ENCODE peak calls at places on chromosomes 13 and 19, in six cellular contexts. A, T, N, W, R and Q are unnamed samples.

GRCh38 chr19:31270897-31271568 is 78.2 kb downstream of the TSHZ3 start:
- DNase-seq in A (peak; percentile 59), T (no peak), N (no peak), W (peak; percentile 58), R (peak; percentile 50), Q (no peak)

GRCh38 chr19:40600086-40600917 is 867 bp upstream of the LTBP4 start:
- DNase-seq in A (peak; percentile 59), T (no peak), N (peak; percentile 57), W (no peak), R (no peak), Q (no peak)

GRCh38 chr13:23610966-23611486 is 40.8 kb downstream of the TNFRSF19 start:
- DNase-seq in A (peak; percentile 32), T (no peak), N (no peak), W (peak; percentile 53), R (peak; percentile 81), Q (no peak)

GRCh38 chr13:60620611-60621395 is 223.8 kb downstream of the TDRD3 start:
- DNase-seq in A (no peak), T (no peak), N (no peak), W (no peak), R (peak; percentile 12), Q (no peak)

GRCh38 chr19:14333101-14333871 is 48.0 kb upstream of the ADGRE5 start:
- DNase-seq in A (no peak), T (no peak), N (peak; percentile 70), W (no peak), R (peak; percentile 24), Q (no peak)

GRCh38 chr13:29849731-29850212 is 645 bp downstream of the UBL3 start:
- DNase-seq in A (peak; percentile 63), T (no peak), N (peak; percentile 60), W (peak; percentile 71), R (peak; percentile 41), Q (no peak)

GRCh38 chr19:1284979-1285736 is 515 bp upstream of the EFNA2 start:
- DNase-seq in A (no peak), T (no peak), N (peak; percentile 68), W (no peak), R (no peak), Q (no peak)

GRCh38 chr13:48236528-48237353 is 3.7 kb downstream of the ITM2B start:
- DNase-seq in A (no peak), T (no peak), N (no peak), W (no peak), R (peak; percentile 84), Q (no peak)

GRCh38 chr13:42876810-42877550 is 95.6 kb downstream of the FAM216B start:
- DNase-seq in A (no peak), T (no peak), N (no peak), W (peak; percentile 66), R (peak; percentile 72), Q (no peak)

GRCh38 chr19:15551183-15552004 is 43.1 kb downstream of the CYP4F22 start:
- DNase-seq in A (peak; percentile 22), T (no peak), N (peak; percentile 91), W (no peak), R (no peak), Q (no peak)

GRCh38 chr13:22061371-22061805 is 390.5 kb downstream of the FGF9 start:
- DNase-seq in A (no peak), T (no peak), N (peak; percentile 30), W (no peak), R (no peak), Q (no peak)

GRCh38 chr13:33180009-33180804 is 105.3 kb downstream of the STARD13 start:
- DNase-seq in A (no peak), T (no peak), N (peak; percentile 23), W (no peak), R (no peak), Q (no peak)

GRCh38 chr13:47831265-47831664 is 169.8 kb downstream of the SUCLA2 start:
- DNase-seq in A (no peak), T (no peak), N (no peak), W (peak; percentile 23), R (peak; percentile 63), Q (no peak)

GRCh38 chr13:80483157-80483556 is 142.2 kb upstream of the SPRY2 start:
- DNase-seq in A (no peak), T (no peak), N (no peak), W (no peak), R (no peak), Q (no peak)

GRCh38 chr13:106942558-106942957 is 374.6 kb upstream of the ARGLU1 start:
- DNase-seq in A (no peak), T (no peak), N (no peak), W (no peak), R (no peak), Q (no peak)

GRCh38 chr13:113998781-113999617 is 25.1 kb upstream of the C13orf46 start:
- DNase-seq in A (no peak), T (no peak), N (no peak), W (no peak), R (no peak), Q (no peak)

GRCh38 chr19:12733369-12733896 is 1.1 kb downstream of the TRIR start:
- DNase-seq in A (no peak), T (no peak), N (peak; percentile 54), W (peak; percentile 45), R (peak; percentile 64), Q (no peak)

GRCh38 chr13:99984463-99985242 is 3.1 kb downstream of the ZIC2 start:
- DNase-seq in A (no peak), T (no peak), N (peak; percentile 74), W (no peak), R (peak; percentile 63), Q (no peak)

GRCh38 chr19:14072535-14073231 is at the start of gene MISP3:
- DNase-seq in A (no peak), T (no peak), N (peak; percentile 46), W (no peak), R (peak; percentile 25), Q (no peak)

GRCh38 chr19:19278315-19278714 is 5.2 kb upstream of the TM6SF2 start:
- DNase-seq in A (no peak), T (no peak), N (no peak), W (no peak), R (no peak), Q (no peak)

GRCh38 chr19:55101261-55101660 is 16.2 kb downstream of the PPP1R12C start:
- DNase-seq in A (no peak), T (no peak), N (no peak), W (no peak), R (no peak), Q (no peak)

GRCh38 chr13:25971499-25972145 is 80.2 kb downstream of the SHISA2 start:
- DNase-seq in A (no peak), T (no peak), N (peak; percentile 24), W (no peak), R (no peak), Q (no peak)

GRCh38 chr19:56538254-56538760 is 441 bp upstream of the ZFP28 start:
- DNase-seq in A (peak; percentile 89), T (peak; percentile 24), N (peak; percentile 95), W (peak; percentile 85), R (peak; percentile 94), Q (peak; percentile 57)

DNA sequence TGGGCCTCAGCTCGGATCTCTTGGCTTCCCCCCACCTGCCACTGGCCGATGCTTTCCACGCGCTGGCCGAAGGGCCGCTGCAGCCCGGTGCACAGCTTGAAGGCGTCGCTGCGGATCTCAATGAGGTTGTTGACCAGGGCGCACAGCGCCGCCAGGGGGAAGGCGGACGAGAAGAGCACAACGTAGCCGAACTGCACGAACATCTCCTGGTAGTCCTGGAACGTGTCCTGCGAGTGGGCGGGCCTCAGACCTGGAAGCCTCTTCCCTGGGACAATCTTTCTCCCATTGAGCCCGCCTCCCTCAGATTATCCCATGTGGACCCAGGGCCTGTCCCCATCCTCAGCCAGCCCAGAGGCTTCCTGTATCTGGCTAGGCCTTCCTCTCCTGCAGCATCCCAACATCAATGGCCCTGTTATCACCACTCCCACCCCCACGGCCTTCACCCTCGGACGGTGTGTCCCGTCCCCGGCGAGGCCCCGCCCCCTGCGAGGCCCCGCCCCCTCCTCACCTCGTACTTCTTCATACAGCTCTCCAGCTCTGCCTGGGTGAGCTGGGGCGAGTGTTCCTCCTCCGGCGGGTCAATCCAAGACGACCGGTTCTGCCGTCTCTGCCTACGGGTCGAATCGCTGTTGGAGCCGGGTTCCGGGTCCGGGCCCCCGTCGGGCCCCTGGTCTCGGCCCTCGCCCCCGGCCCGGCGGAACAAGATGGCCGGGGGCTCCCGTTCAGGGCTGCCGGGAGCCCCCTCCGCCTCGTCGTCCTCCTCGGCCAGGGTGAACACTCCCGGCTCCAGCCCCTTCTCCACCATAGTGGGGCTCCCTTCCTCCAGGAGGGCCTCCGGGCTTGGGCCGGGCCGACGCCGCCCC is 6.8 kb downstream of the ANO8 start:
- DNase-seq in A (peak; percentile 61), T (no peak), N (peak; percentile 98), W (no peak), R (peak; percentile 89), Q (no peak)
- TF ChIP-seq CTCF in A (peak; percentile 49), T (no peak), N (peak; percentile 85), W (no peak), R (peak; percentile 79), Q (no peak)

DNA sequence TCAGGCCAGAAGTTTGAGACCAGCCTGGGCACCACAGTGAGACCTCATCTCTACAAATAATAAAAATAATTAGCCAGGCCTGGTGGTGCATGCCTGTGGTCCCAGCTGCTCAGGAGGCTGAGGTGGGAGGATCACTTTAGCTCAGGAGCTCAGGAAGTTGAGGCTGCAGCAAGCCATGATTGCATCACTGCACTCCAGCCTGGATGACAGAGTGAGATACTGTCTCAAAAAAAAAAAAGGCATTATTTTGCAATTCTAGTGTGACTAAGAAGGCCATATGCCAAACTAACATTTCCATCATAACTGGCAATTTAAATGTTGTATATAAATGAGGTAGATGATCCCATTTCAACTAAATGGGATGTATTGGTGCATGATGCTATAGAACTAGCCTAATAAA is 632.8 kb upstream of the KLF12 start:
- DNase-seq in A (no peak), T (no peak), N (no peak), W (peak; percentile 66), R (peak; percentile 78), Q (no peak)
- TF ChIP-seq CTCF in A (no peak), T (no peak), N (no peak), W (no peak), R (no peak), Q (no peak)

GRCh38 chr13:112842931-112843391 is 126.1 kb upstream of the MCF2L start:
- DNase-seq in A (peak; percentile 38), T (no peak), N (no peak), W (no peak), R (no peak), Q (no peak)
- TF ChIP-seq CTCF in A (no peak), T (no peak), N (no peak), W (no peak), R (no peak), Q (no peak)

GRCh38 chr19:42563352-42564210 is 31.1 kb downstream of the CEACAM8 start:
- DNase-seq in A (no peak), T (no peak), N (peak; percentile 87), W (peak; percentile 39), R (peak; percentile 72), Q (peak; percentile 5)

GRCh38 chr19:42555801-42556200 is 27.5 kb upstream of the CEACAM1 start:
- DNase-seq in A (no peak), T (no peak), N (no peak), W (no peak), R (no peak), Q (no peak)

GRCh38 chr19:42560731-42561130 is 32.5 kb upstream of the CEACAM1 start:
- DNase-seq in A (no peak), T (no peak), N (no peak), W (no peak), R (no peak), Q (no peak)

DNA sequence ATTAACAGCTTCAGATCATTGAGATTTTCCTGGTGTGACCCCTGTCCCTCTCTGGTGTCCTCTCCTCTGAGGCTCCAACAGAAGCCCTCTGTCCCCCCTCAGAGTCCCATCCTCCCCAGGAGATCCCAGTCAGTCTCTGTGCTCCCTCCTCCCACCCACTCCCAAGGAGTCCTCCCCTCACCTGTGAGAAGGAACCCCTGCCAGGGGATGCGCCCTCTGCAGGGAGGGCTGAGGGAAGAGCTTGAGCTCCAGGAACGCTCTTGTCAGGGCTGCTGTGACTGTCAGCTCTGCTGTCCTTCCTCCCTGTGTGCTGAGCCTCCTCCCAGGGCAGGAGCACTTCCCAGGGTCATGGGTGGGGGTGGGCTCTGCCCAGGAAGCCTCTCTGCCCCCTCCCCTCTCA is 33.2 kb downstream of the CEACAM8 start:
- DNase-seq in A (no peak), T (no peak), N (peak; percentile 9), W (no peak), R (no peak), Q (no peak)
- TF ChIP-seq CTCF in A (no peak), T (no peak), N (peak; percentile 58), W (no peak), R (no peak), Q (no peak)